ENCODE peak calls at places on chromosomes 5 and 9, in seven cellular contexts. One of them, this sample, is unnamed.

GRCh38 chr5:174531782-174532191 is 192.6 kb upstream of the MSX2 start:
- DNase-seq in nephron progenitor cell: no peak
- DNase-seq in C1 segment of cervical spinal cord: no peak
- DNase-seq in H9: no peak
- DNase-seq in iPS-NIHi11: no peak
- DNase-seq in T-helper 1 cell: no peak
- DNase-seq in HepG2: no peak
- DNase-seq in this sample: no peak

GRCh38 chr5:98391921-98392625 is 381.4 kb upstream of the RGMB start:
- DNase-seq in nephron progenitor cell: no peak
- DNase-seq in iPS-NIHi11: no peak
- DNase-seq in C1 segment of cervical spinal cord: no peak
- DNase-seq in HepG2: no peak
- DNase-seq in H9: no peak
- DNase-seq in T-helper 1 cell: no peak
- DNase-seq in this sample: no peak

GRCh38 chr5:30337084-30337573 is 856.4 kb upstream of the CDH6 start:
- DNase-seq in HepG2: no peak
- DNase-seq in H9: no peak
- DNase-seq in iPS-NIHi11: no peak
- DNase-seq in nephron progenitor cell: no peak
- DNase-seq in T-helper 1 cell: no peak
- DNase-seq in C1 segment of cervical spinal cord: no peak
- DNase-seq in this sample: no peak

GRCh38 chr9:7433508-7434292 is 365.9 kb downstream of the DMAC1 start:
- DNase-seq in HepG2: no peak
- DNase-seq in H9: no peak
- DNase-seq in T-helper 1 cell: no peak
- DNase-seq in nephron progenitor cell: no peak
- DNase-seq in C1 segment of cervical spinal cord: no peak
- DNase-seq in iPS-NIHi11: no peak
- DNase-seq in this sample: peak

GRCh38 chr5:59813761-59814562 is 79.6 kb downstream of the PDE4D start:
- DNase-seq in HepG2: peak
- DNase-seq in iPS-NIHi11: peak
- DNase-seq in T-helper 1 cell: no peak
- DNase-seq in nephron progenitor cell: peak
- DNase-seq in C1 segment of cervical spinal cord: no peak
- DNase-seq in H9: no peak
- DNase-seq in this sample: peak

GRCh38 chr5:179241175-179241574 is 104.1 kb downstream of the ADAMTS2 start:
- DNase-seq in C1 segment of cervical spinal cord: no peak
- DNase-seq in T-helper 1 cell: no peak
- DNase-seq in HepG2: no peak
- DNase-seq in nephron progenitor cell: no peak
- DNase-seq in iPS-NIHi11: no peak
- DNase-seq in H9: peak
- DNase-seq in this sample: no peak

GRCh38 chr5:8825161-8825757 is 720.6 kb downstream of the SEMA5A start:
- DNase-seq in iPS-NIHi11: no peak
- DNase-seq in T-helper 1 cell: no peak
- DNase-seq in C1 segment of cervical spinal cord: no peak
- DNase-seq in nephron progenitor cell: no peak
- DNase-seq in H9: no peak
- DNase-seq in HepG2: no peak
- DNase-seq in this sample: no peak

GRCh38 chr9:136044971-136045594 is 50.0 kb downstream of the NACC2 start:
- DNase-seq in C1 segment of cervical spinal cord: no peak
- DNase-seq in HepG2: no peak
- DNase-seq in T-helper 1 cell: no peak
- DNase-seq in nephron progenitor cell: no peak
- DNase-seq in H9: no peak
- DNase-seq in iPS-NIHi11: no peak
- DNase-seq in this sample: no peak

GRCh38 chr9:70466976-70467551 is 52.6 kb upstream of the KLF9 start:
- DNase-seq in HepG2: no peak
- DNase-seq in iPS-NIHi11: no peak
- DNase-seq in C1 segment of cervical spinal cord: no peak
- DNase-seq in nephron progenitor cell: no peak
- DNase-seq in H9: no peak
- DNase-seq in T-helper 1 cell: no peak
- DNase-seq in this sample: peak

GRCh38 chr5:169521366-169521983 is 62.1 kb upstream of the SPDL1 start:
- DNase-seq in iPS-NIHi11: no peak
- DNase-seq in T-helper 1 cell: no peak
- DNase-seq in nephron progenitor cell: no peak
- DNase-seq in C1 segment of cervical spinal cord: no peak
- DNase-seq in HepG2: no peak
- DNase-seq in H9: no peak
- DNase-seq in this sample: no peak

GRCh38 chr5:125103459-125103858 is 357.0 kb upstream of the ZNF608 start:
- DNase-seq in nephron progenitor cell: no peak
- DNase-seq in HepG2: no peak
- DNase-seq in T-helper 1 cell: no peak
- DNase-seq in C1 segment of cervical spinal cord: no peak
- DNase-seq in iPS-NIHi11: no peak
- DNase-seq in H9: no peak
- DNase-seq in this sample: no peak

GRCh38 chr5:172902497-172903472 is 56.4 kb upstream of the RPL26L1 start:
- DNase-seq in HepG2: peak
- DNase-seq in T-helper 1 cell: no peak
- DNase-seq in nephron progenitor cell: peak
- DNase-seq in C1 segment of cervical spinal cord: no peak
- DNase-seq in H9: peak
- DNase-seq in iPS-NIHi11: peak
- DNase-seq in this sample: no peak

GRCh38 chr9:37565661-37566618 is 10.2 kb downstream of the FBXO10 start:
- DNase-seq in nephron progenitor cell: no peak
- DNase-seq in H9: no peak
- DNase-seq in HepG2: no peak
- DNase-seq in T-helper 1 cell: no peak
- DNase-seq in C1 segment of cervical spinal cord: no peak
- DNase-seq in iPS-NIHi11: no peak
- DNase-seq in this sample: no peak

GRCh38 chr9:134981829-134982228 is 64.1 kb upstream of the FCN1 start:
- DNase-seq in nephron progenitor cell: no peak
- DNase-seq in C1 segment of cervical spinal cord: no peak
- DNase-seq in T-helper 1 cell: no peak
- DNase-seq in iPS-NIHi11: no peak
- DNase-seq in H9: no peak
- DNase-seq in HepG2: no peak
- DNase-seq in this sample: no peak

GRCh38 chr5:34762321-34762871 is 76.6 kb upstream of the TTC23L start:
- DNase-seq in H9: no peak
- DNase-seq in iPS-NIHi11: no peak
- DNase-seq in nephron progenitor cell: no peak
- DNase-seq in HepG2: no peak
- DNase-seq in T-helper 1 cell: no peak
- DNase-seq in C1 segment of cervical spinal cord: no peak
- DNase-seq in this sample: no peak

GRCh38 chr9:73780916-73781315 is 629.3 kb downstream of the ANXA1 start:
- DNase-seq in nephron progenitor cell: no peak
- DNase-seq in C1 segment of cervical spinal cord: no peak
- DNase-seq in T-helper 1 cell: no peak
- DNase-seq in HepG2: no peak
- DNase-seq in H9: no peak
- DNase-seq in iPS-NIHi11: no peak
- DNase-seq in this sample: peak

GRCh38 chr9:137054932-137055384 is 1.1 kb upstream of the ENTPD2 start:
- DNase-seq in nephron progenitor cell: no peak
- DNase-seq in H9: no peak
- DNase-seq in iPS-NIHi11: no peak
- DNase-seq in T-helper 1 cell: no peak
- DNase-seq in C1 segment of cervical spinal cord: no peak
- DNase-seq in HepG2: peak
- DNase-seq in this sample: no peak

GRCh38 chr9:90024419-90024818 is 419.6 kb downstream of the GADD45G start:
- DNase-seq in T-helper 1 cell: no peak
- DNase-seq in H9: no peak
- DNase-seq in iPS-NIHi11: no peak
- DNase-seq in nephron progenitor cell: no peak
- DNase-seq in C1 segment of cervical spinal cord: no peak
- DNase-seq in HepG2: no peak
- DNase-seq in this sample: no peak

GRCh38 chr5:141654298-141654697 is 3.1 kb upstream of the FCHSD1 start:
- DNase-seq in iPS-NIHi11: no peak
- DNase-seq in H9: no peak
- DNase-seq in HepG2: no peak
- DNase-seq in T-helper 1 cell: no peak
- DNase-seq in C1 segment of cervical spinal cord: no peak
- DNase-seq in nephron progenitor cell: no peak
- DNase-seq in this sample: no peak

GRCh38 chr9:87556039-87556438 is 58.4 kb downstream of the DAPK1 start:
- DNase-seq in HepG2: no peak
- DNase-seq in iPS-NIHi11: no peak
- DNase-seq in H9: no peak
- DNase-seq in C1 segment of cervical spinal cord: no peak
- DNase-seq in T-helper 1 cell: no peak
- DNase-seq in nephron progenitor cell: no peak
- DNase-seq in this sample: no peak

GRCh38 chr5:134136771-134137170 is 22.3 kb downstream of the TCF7 start:
- DNase-seq in HepG2: no peak
- DNase-seq in nephron progenitor cell: peak
- DNase-seq in C1 segment of cervical spinal cord: no peak
- DNase-seq in H9: peak
- DNase-seq in iPS-NIHi11: no peak
- DNase-seq in T-helper 1 cell: no peak
- DNase-seq in this sample: no peak

GRCh38 chr5:87151547-87151946 is 116.1 kb upstream of the RASA1 start:
- DNase-seq in iPS-NIHi11: no peak
- DNase-seq in HepG2: no peak
- DNase-seq in T-helper 1 cell: no peak
- DNase-seq in C1 segment of cervical spinal cord: no peak
- DNase-seq in nephron progenitor cell: no peak
- DNase-seq in H9: no peak
- DNase-seq in this sample: peak

GRCh38 chr5:173229966-173230740 is 4.9 kb downstream of the NKX2-5 start:
- DNase-seq in nephron progenitor cell: no peak
- DNase-seq in HepG2: no peak
- DNase-seq in C1 segment of cervical spinal cord: no peak
- DNase-seq in iPS-NIHi11: no peak
- DNase-seq in H9: peak
- DNase-seq in T-helper 1 cell: no peak
- DNase-seq in this sample: no peak

GRCh38 chr9:134626576-134627416 is 14.8 kb upstream of the COL5A1 start:
- DNase-seq in H9: peak
- DNase-seq in iPS-NIHi11: no peak
- DNase-seq in C1 segment of cervical spinal cord: no peak
- DNase-seq in HepG2: no peak
- DNase-seq in nephron progenitor cell: no peak
- DNase-seq in T-helper 1 cell: no peak
- DNase-seq in this sample: no peak

GRCh38 chr5:175797521-175798038 is 73.8 kb upstream of the CPLX2 start:
- DNase-seq in C1 segment of cervical spinal cord: no peak
- DNase-seq in HepG2: peak
- DNase-seq in T-helper 1 cell: no peak
- DNase-seq in H9: peak
- DNase-seq in nephron progenitor cell: peak
- DNase-seq in iPS-NIHi11: peak
- DNase-seq in this sample: no peak

GRCh38 chr9:135255033-135255842 is 167.8 kb downstream of the OLFM1 start:
- DNase-seq in T-helper 1 cell: no peak
- DNase-seq in H9: no peak
- DNase-seq in nephron progenitor cell: no peak
- DNase-seq in C1 segment of cervical spinal cord: no peak
- DNase-seq in iPS-NIHi11: no peak
- DNase-seq in HepG2: no peak
- DNase-seq in this sample: no peak

GRCh38 chr9:136260936-136261472 is 15.4 kb upstream of the QSOX2 start:
- DNase-seq in iPS-NIHi11: no peak
- DNase-seq in nephron progenitor cell: no peak
- DNase-seq in C1 segment of cervical spinal cord: no peak
- DNase-seq in H9: no peak
- DNase-seq in HepG2: no peak
- DNase-seq in T-helper 1 cell: no peak
- DNase-seq in this sample: no peak

GRCh38 chr5:66224773-66225553 is 80.9 kb downstream of the SREK1 start:
- DNase-seq in iPS-NIHi11: no peak
- DNase-seq in T-helper 1 cell: no peak
- DNase-seq in HepG2: no peak
- DNase-seq in C1 segment of cervical spinal cord: no peak
- DNase-seq in H9: no peak
- DNase-seq in nephron progenitor cell: no peak
- DNase-seq in this sample: no peak

GRCh38 chr9:76302947-76303550 is 91.2 kb downstream of the RFK start:
- DNase-seq in HepG2: peak
- DNase-seq in iPS-NIHi11: peak
- DNase-seq in H9: no peak
- DNase-seq in T-helper 1 cell: peak
- DNase-seq in C1 segment of cervical spinal cord: no peak
- DNase-seq in nephron progenitor cell: no peak
- DNase-seq in this sample: no peak

GRCh38 chr5:21802869-21803490 is 1050.2 kb downstream of the CDH12 start:
- DNase-seq in HepG2: peak
- DNase-seq in T-helper 1 cell: no peak
- DNase-seq in C1 segment of cervical spinal cord: no peak
- DNase-seq in iPS-NIHi11: peak
- DNase-seq in H9: no peak
- DNase-seq in nephron progenitor cell: no peak
- DNase-seq in this sample: peak

This sample was measured in foreskin keratinocyte.